ENCODE peak calls at places on chromosomes 3 and 15, in five cellular contexts. Z, F, M, A and H are unnamed samples. For H3K4me1, the result is how much of the 10 kb centered on the place peaks cover.

GRCh38 chr3:32583708-32584107 is 13.1 kb upstream of the DYNC1LI1 start:
- DNase-seq in F (no peak), Z (no peak), A (no peak), M (no peak), H (no peak)

GRCh38 chr3:192887047-192887446 is 30.6 kb downstream of the MB21D2 start:
- DNase-seq in A (peak), M (no peak), Z (peak), F (no peak), H (no peak)

GRCh38 chr3:178100881-178101280 is 435.4 kb upstream of the KCNMB2 start:
- DNase-seq in A (no peak), Z (no peak), F (no peak), M (no peak), H (no peak)

GRCh38 chr3:36695769-36696137 is 68.6 kb downstream of the DCLK3 start:
- DNase-seq in A (no peak), F (no peak), Z (no peak), M (no peak), H (no peak)

GRCh38 chr15:81105521-81105920 is 28.5 kb upstream of the CFAP161 start:
- DNase-seq in A (no peak), F (no peak), M (no peak), Z (no peak), H (no peak)

GRCh38 chr15:63791236-63791635 is 42.5 kb downstream of the HERC1 start:
- DNase-seq in A (no peak), M (no peak), Z (no peak), F (no peak), H (no peak)

GRCh38 chr3:126355251-126355650 is 2.0 kb downstream of the KLF15 start:
- DNase-seq in M (no peak), F (no peak), Z (no peak), A (no peak), H (peak)

GRCh38 chr15:72358532-72359180 is 17.2 kb downstream of the HEXA start:
- DNase-seq in A (peak), F (peak), M (peak), Z (peak), H (no peak)

GRCh38 chr3:58009026-58009748 is 965 bp downstream of the FLNB start:
- DNase-seq in A (no peak), Z (peak), M (peak), F (peak), H (peak)

GRCh38 chr15:95928822-95929221 is 401.7 kb upstream of the NR2F2 start:
- DNase-seq in Z (no peak), A (no peak), M (no peak), F (no peak), H (no peak)

GRCh38 chr3:187295635-187296034 is 4.1 kb upstream of the MASP1 start:
- DNase-seq in M (no peak), F (no peak), A (no peak), Z (no peak), H (no peak)

GRCh38 chr3:102224171-102224570 is 210.6 kb upstream of the ZPLD1 start:
- DNase-seq in A (peak), M (peak), F (no peak), Z (peak), H (no peak)

GRCh38 chr3:188223936-188224335 is 70.0 kb downstream of the LPP start:
- DNase-seq in A (no peak), Z (no peak), F (no peak), M (no peak), H (no peak)

GRCh38 chr3:159866201-159866746 is 122.4 kb upstream of the IL12A start:
- DNase-seq in F (no peak), M (no peak), Z (no peak), A (no peak), H (no peak)

GRCh38 chr3:131306242-131306641 is 75.3 kb upstream of the NUDT16 start:
- DNase-seq in A (no peak), F (no peak), M (no peak), Z (no peak), H (no peak)

GRCh38 chr3:2247249-2247648 is 148.6 kb downstream of the CNTN4 start:
- DNase-seq in M (no peak), F (no peak), A (no peak), Z (no peak), H (no peak)

GRCh38 chr3:170368921-170369320 is 11.4 kb downstream of the SKIL start:
- DNase-seq in M (no peak), Z (no peak), A (no peak), F (no peak), H (no peak)

GRCh38 chr3:194447161-194447560 is 39.6 kb downstream of the ATP13A3 start:
- DNase-seq in Z (no peak), F (peak), A (peak), M (no peak), H (no peak)

GRCh38 chr15:93462690-93463089 is 373.7 kb upstream of the RGMA start:
- DNase-seq in M (no peak), Z (no peak), F (no peak), A (no peak), H (no peak)

GRCh38 chr3:139764936-139765335 is 87.2 kb upstream of the NMNAT3 start:
- DNase-seq in Z (no peak), F (no peak), A (no peak), M (no peak), H (no peak)

GRCh38 chr3:45612138-45612537 is 17.6 kb downstream of the LIMD1 start:
- DNase-seq in F (no peak), Z (no peak), A (no peak), M (no peak), H (no peak)

GRCh38 chr15:38367476-38367875 is 86.5 kb upstream of the FAM98B start:
- DNase-seq in Z (no peak), M (no peak), F (no peak), A (no peak), H (no peak)

GRCh38 chr3:127456471-127457093 is 134.0 kb downstream of the TPRA1 start:
- DNase-seq in F (peak), Z (peak), M (no peak), A (no peak), H (peak)

GRCh38 chr3:13947912-13948311 is 68.0 kb upstream of the WNT7A start:
- DNase-seq in Z (no peak), F (no peak), A (no peak), M (no peak), H (no peak)

GRCh38 chr3:189099505-189100290 is 72.1 kb upstream of the TPRG1 start:
- DNase-seq in Z (no peak), A (no peak), F (no peak), M (no peak), H (peak)

GRCh38 chr3:55622116-55622515 is 135.0 kb upstream of the WNT5A start:
- DNase-seq in F (no peak), M (no peak), A (no peak), Z (no peak), H (no peak)

GRCh38 chr15:92853222-92853621 is 46.9 kb upstream of the CHD2 start:
- DNase-seq in Z (no peak), M (no peak), F (no peak), A (no peak), H (no peak)

GRCh38 chr15:96574766-96575165 is 244.3 kb downstream of the NR2F2 start:
- DNase-seq in M (no peak), Z (no peak), A (no peak), F (no peak), H (no peak)

GRCh38 chr3:177567833-177568232 is 370.6 kb upstream of the TBL1XR1 start:
- DNase-seq in A (no peak), M (no peak), F (no peak), Z (no peak), H (no peak)

GRCh38 chr3:32399030-32399620 is 7.5 kb downstream of the CMTM7 start:
- DNase-seq in F (no peak), Z (no peak), A (peak), M (no peak), H (no peak)

GRCh38 chr15:72312605-72313447 is 7.1 kb downstream of the CELF6 start:
- DNase-seq in M (peak), A (peak), F (peak), Z (peak), H (peak)

GRCh38 chr3:33186524-33187367 is 31.9 kb downstream of the SUSD5 start:
- DNase-seq in F (no peak), Z (no peak), A (peak), M (no peak), H (no peak)

GRCh38 chr3:107222927-107223326 is 154.3 kb upstream of the CCDC54 start:
- DNase-seq in A (no peak), F (no peak), Z (no peak), M (no peak), H (no peak)

GRCh38 chr3:59573911-59574310 is 524.1 kb upstream of the CFAP20DC start:
- DNase-seq in Z (no peak), F (no peak), A (no peak), M (peak), H (no peak)

GRCh38 chr15:44798815-44799214 is 62.5 kb downstream of the TRIM69 start:
- DNase-seq in A (peak), M (no peak), Z (no peak), F (no peak), H (no peak)

GRCh38 chr15:74426404-74427281 is 7.1 kb downstream of the SEMA7A start:
- DNase-seq in M (no peak), Z (no peak), F (no peak), A (no peak), H (no peak)
- TF ChIP-seq POLR2A in M (no peak), Z (no peak), F (no peak), A (no peak), H (no peak)

GRCh38 chr15:31501536-31502157 is 175.0 kb downstream of the KLF13 start:
- DNase-seq in A (no peak), Z (no peak), F (no peak), M (no peak), H (no peak)

GRCh38 chr15:31499236-31499952 is 172.8 kb downstream of the KLF13 start:
- DNase-seq in F (no peak), A (no peak), Z (no peak), M (no peak), H (no peak)

GRCh38 chr15:31502541-31503229 is 176.1 kb downstream of the KLF13 start:
- DNase-seq in Z (no peak), F (no peak), M (no peak), A (no peak), H (no peak)

GRCh38 chr15:31499953-31500808 is 173.5 kb downstream of the KLF13 start:
- DNase-seq in Z (no peak), M (no peak), F (no peak), A (no peak), H (no peak)

GRCh38 chr15:31501074-31501473 is 174.4 kb downstream of the KLF13 start:
- DNase-seq in A (no peak), M (no peak), Z (no peak), F (no peak), H (no peak)
- H3K4me1 ChIP-seq in A (under half), M (under half), Z (under half), F (under half), H (under half)

GRCh38 chr3:71102111-71103039 is 481.2 kb downstream of the FOXP1 start:
- DNase-seq in M (no peak), A (no peak), Z (no peak), F (no peak), H (no peak)
- TF ChIP-seq EP300 in M (no peak), A (no peak), Z (no peak), F (no peak), H (no peak)

DNA sequence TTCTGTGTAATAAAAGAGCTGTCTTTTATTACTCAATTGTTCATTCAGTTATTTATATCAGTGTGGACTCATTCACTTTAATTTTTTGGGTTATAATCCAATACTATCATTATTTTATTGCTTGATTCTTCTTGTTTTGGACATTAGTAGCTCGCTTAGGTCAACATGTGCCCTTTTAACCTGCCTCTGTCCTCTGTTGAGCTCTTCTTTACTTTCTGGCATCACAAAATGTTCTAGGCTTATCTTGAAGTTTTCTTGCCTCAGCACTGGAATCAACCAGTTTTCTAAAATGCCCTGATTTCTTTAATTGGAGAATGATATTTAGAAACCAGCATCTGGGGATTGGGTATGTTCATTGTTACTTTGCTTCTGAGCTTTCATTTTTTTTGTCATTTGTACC is 82.2 kb downstream of the LEKR1 start:
- DNase-seq in M (no peak), Z (no peak), A (no peak), F (no peak), H (no peak)
- TF ChIP-seq POLR2A in M (no peak), Z (no peak), A (no peak), F (no peak), H (no peak)

GRCh38 chr3:11596387-11596786 is 47.3 kb downstream of the VGLL4 start:
- DNase-seq in F (no peak), A (no peak), Z (no peak), M (no peak), H (peak)

GRCh38 chr3:11591006-11591360 is 52.7 kb downstream of the VGLL4 start:
- DNase-seq in A (no peak), M (no peak), Z (no peak), F (no peak), H (no peak)

GRCh38 chr3:11592460-11593298 is 51.0 kb downstream of the VGLL4 start:
- DNase-seq in F (no peak), A (no peak), M (no peak), Z (no peak), H (no peak)

GRCh38 chr3:11591401-11592266 is 52.1 kb downstream of the VGLL4 start:
- DNase-seq in A (peak), F (peak), Z (peak), M (no peak), H (peak)

GRCh38 chr3:11593318-11594034 is 50.2 kb downstream of the VGLL4 start:
- DNase-seq in M (no peak), Z (no peak), A (peak), F (no peak), H (no peak)
- H3K4me1 ChIP-seq in M (under half), Z (under half), A (half or more), F (under half), H (under half)

DNA sequence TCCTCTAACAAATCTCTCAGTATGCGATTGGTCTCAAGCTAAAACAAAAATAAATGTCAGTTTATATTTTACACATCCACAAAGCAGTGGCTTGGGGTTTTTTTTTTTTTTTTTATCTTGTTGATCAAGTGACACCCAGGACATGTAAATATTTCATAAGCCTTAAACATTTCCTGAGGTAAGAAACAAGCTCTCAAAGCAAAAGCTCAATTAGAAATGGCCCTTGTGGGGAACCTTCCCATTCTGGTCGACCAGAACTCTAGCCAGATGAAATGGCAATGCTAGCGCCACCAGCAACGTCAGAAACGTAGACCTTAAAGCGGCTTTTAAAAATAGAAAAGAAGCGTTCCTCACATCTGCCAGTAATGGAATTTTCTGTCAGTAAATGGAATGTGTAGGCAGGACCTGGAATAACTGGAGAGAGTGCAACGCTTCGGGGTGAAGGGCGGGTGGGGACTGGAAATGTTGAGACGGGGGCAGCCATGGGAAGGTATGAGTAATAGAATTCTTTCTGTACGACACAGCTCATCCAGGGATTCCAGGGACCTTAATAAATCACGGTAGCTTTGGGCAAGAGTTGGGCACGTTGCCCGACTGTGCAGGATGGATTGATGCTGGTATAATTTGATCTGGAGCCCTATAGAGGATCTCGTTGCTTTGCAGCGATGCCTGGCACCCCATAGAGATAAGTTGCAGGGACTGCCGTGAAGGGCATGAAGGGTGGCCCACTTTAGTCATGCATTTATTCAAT is 44.4 kb downstream of the BTD start:
- DNase-seq in A (no peak), F (no peak), Z (no peak), M (no peak), H (peak)
- TF ChIP-seq EP300 in A (no peak), F (no peak), Z (no peak), M (no peak), H (no peak)

GRCh38 chr3:25094932-25095690 is 333.0 kb upstream of the RARB start:
- DNase-seq in A (no peak), M (no peak), F (no peak), Z (no peak), H (no peak)
- TF ChIP-seq POLR2A in A (no peak), M (no peak), F (no peak), Z (no peak), H (no peak)